ENCODE peak calls at places on chromosome 21, in six cellular contexts. S, L, V, R, F and I are unnamed samples.

GRCh38 chr21:31566611-31567010 is 92.9 kb upstream of the SOD1 start:
- DNase-seq in S (no peak), L (no peak), V (no peak), R (no peak), F (no peak), I (no peak)

GRCh38 chr21:33070921-33071877 is 1.3 kb downstream of the OLIG1 start:
- DNase-seq in S (peak), L (no peak), V (peak), R (no peak), F (no peak), I (no peak)

GRCh38 chr21:41950941-41951408 is 2.8 kb downstream of the C2CD2 start:
- DNase-seq in S (no peak), L (no peak), V (no peak), R (no peak), F (no peak), I (no peak)

GRCh38 chr21:46196733-46197132 is 12.5 kb upstream of the SPATC1L start:
- DNase-seq in S (no peak), L (no peak), V (no peak), R (no peak), F (no peak), I (no peak)

GRCh38 chr21:25370311-25370744 is 237.0 kb downstream of the MRPL39 start:
- DNase-seq in S (no peak), L (peak), V (peak), R (no peak), F (peak), I (peak)

GRCh38 chr21:36747815-36748381 is 49.0 kb downstream of the SIM2 start:
- DNase-seq in S (peak), L (no peak), V (peak), R (peak), F (peak), I (no peak)

GRCh38 chr21:45288441-45288841 is 746 bp upstream of the POFUT2 start:
- DNase-seq in S (no peak), L (no peak), V (no peak), R (peak), F (no peak), I (no peak)

GRCh38 chr21:36478207-36478701 is 1.7 kb downstream of the CLDN14 start:
- DNase-seq in S (no peak), L (peak), V (peak), R (no peak), F (peak), I (peak)

GRCh38 chr21:26811031-26811430 is 34.2 kb downstream of the ADAMTS1 start:
- DNase-seq in S (no peak), L (no peak), V (peak), R (no peak), F (no peak), I (no peak)

GRCh38 chr21:38171723-38172344 is 85.0 kb upstream of the KCNJ15 start:
- DNase-seq in S (no peak), L (peak), V (peak), R (no peak), F (peak), I (peak)

GRCh38 chr21:34348890-34349519 is 14.8 kb upstream of the KCNE2 start:
- DNase-seq in S (no peak), L (no peak), V (no peak), R (no peak), F (no peak), I (no peak)

GRCh38 chr21:42348762-42349161 is 2.0 kb downstream of the TFF2 start:
- DNase-seq in S (no peak), L (no peak), V (no peak), R (no peak), F (no peak), I (no peak)

GRCh38 chr21:43012596-43012995 is 38.2 kb downstream of the PKNOX1 start:
- DNase-seq in S (no peak), L (no peak), V (no peak), R (no peak), F (no peak), I (peak)

GRCh38 chr21:32844653-32845443 is 73.3 kb upstream of the PAXBP1 start:
- DNase-seq in S (peak), L (peak), V (peak), R (no peak), F (peak), I (peak)

GRCh38 chr21:38988211-38989096 is 182.7 kb downstream of the ETS2 start:
- DNase-seq in S (no peak), L (no peak), V (no peak), R (no peak), F (no peak), I (no peak)

GRCh38 chr21:28160378-28160777 is 832.3 kb downstream of the LTN1 start:
- DNase-seq in S (no peak), L (no peak), V (no peak), R (no peak), F (peak), I (no peak)

GRCh38 chr21:14306143-14306907 is 76.6 kb downstream of the HSPA13 start:
- DNase-seq in S (no peak), L (no peak), V (peak), R (no peak), F (peak), I (peak)

GRCh38 chr21:17539323-17539722 is 26.5 kb downstream of the CXADR start:
- DNase-seq in S (no peak), L (no peak), V (no peak), R (no peak), F (no peak), I (no peak)

GRCh38 chr21:16426936-16427335 is 697.2 kb downstream of the USP25 start:
- DNase-seq in S (no peak), L (no peak), V (no peak), R (no peak), F (no peak), I (no peak)

GRCh38 chr21:36431252-36431651 is 46.1 kb downstream of the CHAF1B start:
- DNase-seq in S (no peak), L (no peak), V (no peak), R (no peak), F (no peak), I (no peak)

GRCh38 chr21:29481641-29482040 is 182.9 kb downstream of the BACH1 start:
- DNase-seq in S (no peak), L (peak), V (peak), R (no peak), F (peak), I (no peak)

GRCh38 chr21:38661296-38662223 is 144.2 kb upstream of the ETS2 start:
- DNase-seq in S (no peak), L (peak), V (peak), R (peak), F (peak), I (no peak)

GRCh38 chr21:42570841-42571387 is 57.3 kb downstream of the SLC37A1 start:
- DNase-seq in S (peak), L (no peak), V (no peak), R (peak), F (no peak), I (no peak)

GRCh38 chr21:45255381-45256020 is 32.2 kb downstream of the POFUT2 start:
- DNase-seq in S (no peak), L (no peak), V (no peak), R (peak), F (no peak), I (no peak)

GRCh38 chr21:43654806-43655489 is 4.3 kb downstream of the HSF2BP start:
- DNase-seq in S (no peak), L (peak), V (peak), R (no peak), F (peak), I (peak)

GRCh38 chr21:43195131-43196021 is 26.6 kb downstream of the CRYAA start:
- DNase-seq in S (no peak), L (no peak), V (no peak), R (no peak), F (no peak), I (no peak)

GRCh38 chr21:39502631-39503030 is 50.9 kb downstream of the SH3BGR start:
- DNase-seq in S (no peak), L (no peak), V (no peak), R (no peak), F (no peak), I (no peak)

GRCh38 chr21:34280987-34281386 is 82.8 kb upstream of the KCNE2 start:
- DNase-seq in S (no peak), L (no peak), V (no peak), R (no peak), F (no peak), I (no peak)

GRCh38 chr21:39392296-39392695 is 43.4 kb upstream of the HMGN1 start:
- DNase-seq in S (no peak), L (no peak), V (no peak), R (no peak), F (no peak), I (no peak)

GRCh38 chr21:35819134-35819533 is 241.2 kb downstream of the SETD4 start:
- DNase-seq in S (no peak), L (no peak), V (no peak), R (no peak), F (no peak), I (no peak)

GRCh38 chr21:43733060-43733459 is 14.1 kb downstream of the PDXK start:
- DNase-seq in S (no peak), L (no peak), V (no peak), R (no peak), F (no peak), I (no peak)

GRCh38 chr21:33007747-33008146 is 18.0 kb upstream of the OLIG2 start:
- DNase-seq in S (no peak), L (no peak), V (no peak), R (no peak), F (no peak), I (no peak)

GRCh38 chr21:37060296-37060695 is 12.6 kb downstream of the PIGP start:
- DNase-seq in S (peak), L (peak), V (peak), R (peak), F (peak), I (peak)

GRCh38 chr21:45236481-45236880 is 51.2 kb downstream of the POFUT2 start:
- DNase-seq in S (no peak), L (peak), V (no peak), R (no peak), F (no peak), I (no peak)

GRCh38 chr21:21163904-21164303 is 165.7 kb downstream of the NCAM2 start:
- DNase-seq in S (peak), L (peak), V (peak), R (peak), F (peak), I (peak)

GRCh38 chr21:35556536-35556935 is 503.8 kb downstream of the SETD4 start:
- DNase-seq in S (no peak), L (no peak), V (no peak), R (no peak), F (no peak), I (peak)

GRCh38 chr21:38039841-38040240 is 123.6 kb upstream of the KCNJ6 start:
- DNase-seq in S (no peak), L (no peak), V (no peak), R (no peak), F (no peak), I (no peak)

GRCh38 chr21:36725793-36726386 is 27.0 kb downstream of the SIM2 start:
- DNase-seq in S (no peak), L (no peak), V (no peak), R (peak), F (no peak), I (no peak)

GRCh38 chr21:28334407-28334806 is 658.3 kb downstream of the LTN1 start:
- DNase-seq in S (no peak), L (no peak), V (no peak), R (no peak), F (no peak), I (peak)